ENCODE peak calls at places on chromosomes 12 and 14, in ten cellular contexts. O is pancreas; Z is upper lobe of right lung; L is uterus; W is hepatocyte; Y is dorsolateral prefrontal cortex; M is tibial nerve; J is HCT116; T is AG04450; A is CD4-positive, alpha-beta T cell. K is an unnamed sample.

GRCh38 chr12:89259831-89260230 is 92.5 kb downstream of the DUSP6 start:
- DNase-seq in O (no peak), Z (no peak), L (no peak), W (no peak), Y (no peak), M (no peak), J (no peak), T (no peak), A (no peak), K (no peak)

GRCh38 chr12:232731-233614 is 19.0 kb upstream of the SLC6A12 start:
- DNase-seq in O (no peak), Z (peak; percentile 62), L (no peak), W (no peak), Y (no peak), M (no peak), J (no peak), T (no peak), A (no peak), K (no peak)

GRCh38 chr12:103758310-103759089 is 82.5 kb downstream of the NT5DC3 start:
- DNase-seq in O (no peak), Z (no peak), L (no peak), W (no peak), Y (no peak), M (no peak), J (no peak), T (no peak), A (no peak), K (no peak)

GRCh38 chr12:122888232-122888752 is 7.6 kb downstream of the VPS37B start:
- DNase-seq in O (peak; percentile 88), Z (peak; percentile 83), L (no peak), W (peak; percentile 85), Y (no peak), M (no peak), J (peak; percentile 81), T (no peak), A (no peak), K (peak; percentile 59)

GRCh38 chr12:113996026-113996425 is 29.9 kb upstream of the RBM19 start:
- DNase-seq in O (no peak), Z (no peak), L (no peak), W (no peak), Y (no peak), M (no peak), J (no peak), T (no peak), A (no peak), K (no peak)

GRCh38 chr14:61553730-61554641 is 141.3 kb upstream of the HIF1A start:
- DNase-seq in O (peak; percentile 68), Z (no peak), L (no peak), W (peak; percentile 51), Y (no peak), M (no peak), J (no peak), T (peak; percentile 85), A (no peak), K (peak; percentile 97)

GRCh38 chr14:67393689-67394088 is 18.3 kb downstream of the PLEK2 start:
- DNase-seq in O (no peak), Z (no peak), L (no peak), W (no peak), Y (no peak), M (no peak), J (no peak), T (no peak), A (no peak), K (no peak)

GRCh38 chr14:78519863-78520262 is 349.7 kb downstream of the NRXN3 start:
- DNase-seq in O (peak; percentile 15), Z (no peak), L (no peak), W (peak; percentile 73), Y (no peak), M (no peak), J (no peak), T (no peak), A (no peak), K (peak; percentile 9)

GRCh38 chr12:76033116-76034001 is 1.8 kb upstream of the PHLDA1 start:
- DNase-seq in O (no peak), Z (no peak), L (no peak), W (peak; percentile 3), Y (no peak), M (no peak), J (no peak), T (no peak), A (no peak), K (no peak)

GRCh38 chr12:4355843-4356327 is 23.6 kb downstream of the FGF23 start:
- DNase-seq in O (peak; percentile 15), Z (no peak), L (no peak), W (peak; percentile 26), Y (no peak), M (no peak), J (peak; percentile 41), T (no peak), A (peak; percentile 48), K (peak; percentile 42)

GRCh38 chr12:105418232-105418631 is 87.7 kb downstream of the C12orf75 start:
- DNase-seq in O (no peak), Z (no peak), L (no peak), W (peak; percentile 17), Y (no peak), M (no peak), J (no peak), T (peak; percentile 70), A (no peak), K (peak; percentile 70)

GRCh38 chr12:24600996-24601395 is 347.9 kb downstream of the BCAT1 start:
- DNase-seq in O (no peak), Z (no peak), L (no peak), W (no peak), Y (no peak), M (no peak), J (no peak), T (peak; percentile 29), A (no peak), K (peak; percentile 50)

GRCh38 chr12:53948650-53949593 is 5.8 kb upstream of the HOXC12 start:
- DNase-seq in O (no peak), Z (no peak), L (no peak), W (no peak), Y (no peak), M (no peak), J (no peak), T (no peak), A (no peak), K (no peak)
- TF ChIP-seq CTCF in O (no peak), Z (no peak), L (no peak), W (no peak), Y (no peak), M (no peak), J (no peak), T (no peak), A (no peak), K (peak; percentile 8)

DNA sequence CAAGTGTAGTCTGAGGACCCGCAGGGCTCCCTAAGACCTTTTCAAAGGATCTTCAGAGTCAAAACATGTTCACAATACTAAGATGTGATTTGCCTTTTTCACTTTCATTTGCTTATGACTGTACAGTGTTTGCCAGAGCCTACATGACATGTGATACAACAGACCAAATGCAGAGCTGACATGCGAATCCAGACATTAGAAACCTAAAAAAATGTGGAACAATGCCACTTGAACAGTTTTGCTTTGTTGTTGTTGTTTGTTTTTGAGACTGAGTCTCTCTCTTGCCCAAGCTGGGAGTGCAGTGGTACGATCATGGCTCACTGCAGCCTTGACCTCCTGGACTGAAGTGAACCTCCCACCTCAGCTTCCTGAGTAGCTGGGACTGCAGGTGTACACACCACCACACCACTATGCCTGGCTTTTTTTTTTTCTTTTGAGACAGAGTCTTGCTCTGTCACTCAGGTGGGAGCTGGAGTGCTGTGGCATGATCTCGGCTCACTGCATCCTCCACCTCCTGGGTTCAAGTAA is 5.3 kb upstream of the RAB35 start:
- DNase-seq in O (no peak), Z (no peak), L (no peak), W (no peak), Y (no peak), M (no peak), J (no peak), T (no peak), A (no peak), K (no peak)
- H3K27ac ChIP-seq in O (no peak overlapping the region), Z (no peak overlapping the region), L (no peak overlapping the region), W (no peak overlapping the region), Y (no peak overlapping the region), M (no peak overlapping the region), J (no peak overlapping the region), T (no peak overlapping the region), A (no peak overlapping the region), K (no peak overlapping the region)

DNA sequence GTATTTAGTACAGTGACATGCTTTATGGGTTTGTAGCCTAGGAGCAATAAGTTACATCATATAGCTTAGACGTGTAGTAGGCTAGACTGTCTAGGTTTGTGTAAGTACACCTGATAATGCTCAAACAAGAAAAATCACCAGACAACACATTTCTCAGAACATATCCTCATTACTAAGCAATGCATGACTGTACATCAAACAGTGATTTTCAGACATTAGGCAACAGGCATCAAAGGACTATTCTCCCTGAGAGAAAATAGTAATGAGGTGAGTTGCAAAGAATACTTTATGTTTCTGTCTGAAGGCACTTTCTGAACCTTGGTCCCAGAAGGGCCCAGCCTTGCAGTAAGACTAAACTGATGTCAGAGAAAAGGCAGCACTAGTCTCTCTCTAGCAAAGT is 48.4 kb upstream of the SYT10 start:
- DNase-seq in O (no peak), Z (no peak), L (no peak), W (peak; percentile 57), Y (no peak), M (no peak), J (no peak), T (no peak), A (no peak), K (no peak)
- TF ChIP-seq CTCF in O (no peak), Z (no peak), L (no peak), W (no peak), Y (no peak), M (no peak), J (no peak), T (no peak), A (no peak), K (no peak)

GRCh38 chr14:32434880-32435279 is 105.8 kb downstream of the AKAP6 start:
- DNase-seq in O (no peak), Z (no peak), L (no peak), W (no peak), Y (no peak), M (no peak), J (no peak), T (no peak), A (no peak), K (no peak)

GRCh38 chr14:32435411-32435810 is 106.3 kb downstream of the AKAP6 start:
- DNase-seq in O (no peak), Z (no peak), L (no peak), W (no peak), Y (no peak), M (no peak), J (no peak), T (no peak), A (no peak), K (no peak)

GRCh38 chr14:32436993-32437392 is 107.9 kb downstream of the AKAP6 start:
- DNase-seq in O (no peak), Z (no peak), L (no peak), W (no peak), Y (no peak), M (no peak), J (no peak), T (no peak), A (no peak), K (no peak)

GRCh38 chr14:32432813-32433538 is 103.9 kb downstream of the AKAP6 start:
- DNase-seq in O (no peak), Z (no peak), L (no peak), W (no peak), Y (no peak), M (no peak), J (no peak), T (no peak), A (no peak), K (no peak)

DNA sequence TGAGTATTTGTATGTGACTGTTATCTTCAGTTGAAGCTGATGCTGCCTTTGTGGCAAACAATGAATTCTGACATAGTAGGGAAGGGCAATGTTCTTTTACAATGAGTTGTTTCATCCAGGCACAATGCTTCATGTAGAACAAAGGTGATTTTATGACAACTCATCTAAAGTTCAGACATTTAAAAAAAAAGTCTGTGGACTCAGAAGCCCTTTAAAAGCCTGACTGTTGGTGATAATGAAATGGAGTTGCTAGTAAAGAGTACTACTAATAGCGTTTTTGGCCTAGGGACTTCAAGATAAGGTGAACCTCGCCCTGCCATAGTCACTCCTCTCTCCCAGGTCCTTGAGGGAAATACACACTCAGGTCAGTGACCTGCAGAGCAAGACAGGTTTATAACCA is 105.1 kb downstream of the AKAP6 start:
- DNase-seq in O (no peak), Z (no peak), L (no peak), W (no peak), Y (no peak), M (no peak), J (no peak), T (no peak), A (no peak), K (no peak)
- H3K27ac ChIP-seq in O (no peak overlapping the region), Z (no peak overlapping the region), L (peak overlapping the region; percentile 82), W (no peak overlapping the region), Y (peak overlapping the region; percentile 97), M (no peak overlapping the region), J (no peak overlapping the region), T (no peak overlapping the region), A (no peak overlapping the region), K (no peak overlapping the region)

K was measured in brain microvascular endothelial cell.